ENCODE peak calls at places on chromosomes 13 and 19, in seven cellular contexts. L, M, E, G, W, Z and D are unnamed samples.

GRCh38 chr13:21219044-21219381 is 42.6 kb downstream of the MRPL57 start:
- DNase-seq in E (no peak), W (no peak), Z (no peak), M (no peak), L (no peak), G (no peak), D (no peak)

GRCh38 chr19:34555447-34555846 is 73.9 kb downstream of the WTIP start:
- DNase-seq in Z (no peak), E (peak), M (peak), L (peak), G (no peak), W (no peak), D (no peak)

GRCh38 chr13:108924154-108924940 is 294.9 kb downstream of the MYO16 start:
- DNase-seq in M (no peak), E (no peak), W (peak), G (no peak), Z (no peak), L (no peak), D (no peak)

GRCh38 chr13:107730835-107731234 is 484.5 kb downstream of the LIG4 start:
- DNase-seq in Z (no peak), E (no peak), M (no peak), L (no peak), G (no peak), W (peak), D (no peak)

GRCh38 chr19:17555929-17556813 is 722 bp downstream of the COLGALT1 start:
- DNase-seq in G (no peak), L (peak), E (no peak), W (peak), M (peak), Z (peak), D (peak)

GRCh38 chr19:45973564-45974338 is at the start of gene NOVA2:
- DNase-seq in G (peak), Z (peak), M (peak), E (no peak), W (peak), L (peak), D (peak)

GRCh38 chr19:17633700-17634099 is 54.5 kb downstream of the UNC13A start:
- DNase-seq in M (no peak), G (no peak), W (no peak), E (no peak), L (no peak), Z (no peak), D (no peak)

GRCh38 chr19:9039728-9040127 is 29.5 kb upstream of the MUC16 start:
- DNase-seq in E (no peak), M (no peak), Z (no peak), G (no peak), L (no peak), W (no peak), D (no peak)

GRCh38 chr19:16581971-16582343 is 9.7 kb upstream of the SLC35E1 start:
- DNase-seq in W (peak), E (no peak), M (no peak), Z (no peak), G (no peak), L (no peak), D (no peak)

GRCh38 chr19:43605875-43606568 is 5.9 kb upstream of the SRRM5 start:
- DNase-seq in G (no peak), Z (no peak), L (no peak), M (no peak), E (no peak), W (no peak), D (no peak)

GRCh38 chr13:100434010-100434763 is 154.4 kb downstream of the GGACT start:
- DNase-seq in M (no peak), Z (no peak), G (peak), W (peak), E (peak), L (peak), D (no peak)

GRCh38 chr13:78241278-78241919 is 322.8 kb upstream of the EDNRB start:
- DNase-seq in G (no peak), L (peak), M (peak), E (peak), W (peak), Z (peak), D (peak)

GRCh38 chr13:114061746-114062145 is 70.7 kb downstream of the RASA3 start:
- DNase-seq in W (no peak), G (no peak), L (no peak), E (no peak), M (no peak), Z (no peak), D (no peak)

GRCh38 chr19:35860818-35861639 is 4.3 kb downstream of the KIRREL2 start:
- DNase-seq in M (peak), W (no peak), L (no peak), Z (peak), E (peak), G (no peak), D (no peak)

GRCh38 chr19:50705422-50706019 is 14.1 kb downstream of the SHANK1 start:
- DNase-seq in Z (peak), E (peak), L (peak), M (peak), G (peak), W (peak), D (peak)

GRCh38 chr19:30593358-30593757 is 221.2 kb downstream of the ZNF536 start:
- DNase-seq in E (no peak), M (no peak), Z (peak), W (no peak), L (no peak), G (no peak), D (no peak)

GRCh38 chr19:38543807-38544568 is 73.8 kb downstream of the MAP4K1 start:
- DNase-seq in L (peak), Z (no peak), W (peak), E (peak), G (peak), M (peak), D (peak)

GRCh38 chr13:108176685-108177274 is 38.6 kb downstream of the LIG4 start:
- DNase-seq in L (peak), Z (peak), E (peak), M (peak), W (peak), G (no peak), D (peak)

GRCh38 chr13:73339086-73339485 is 280.3 kb downstream of the KLF5 start:
- DNase-seq in M (no peak), G (no peak), Z (no peak), W (no peak), E (no peak), L (no peak), D (no peak)

GRCh38 chr13:93248627-93249047 is 22.0 kb downstream of the GPC6 start:
- DNase-seq in L (peak), Z (no peak), M (peak), W (peak), E (peak), G (no peak), D (peak)

GRCh38 chr13:112688560-112689497 is 1.0 kb upstream of the ATP11A start:
- DNase-seq in E (peak), W (no peak), M (peak), G (no peak), L (no peak), Z (peak), D (no peak)

GRCh38 chr13:24323739-24324075 is 14.3 kb downstream of the C1QTNF9 start:
- DNase-seq in G (no peak), Z (no peak), W (no peak), E (no peak), M (no peak), L (no peak), D (no peak)

GRCh38 chr19:28635962-28636629 is 576.9 kb downstream of the UQCRFS1 start:
- DNase-seq in L (no peak), W (no peak), Z (no peak), G (no peak), M (no peak), E (no peak), D (no peak)

GRCh38 chr13:49292742-49293498 is 45.2 kb downstream of the CDADC1 start:
- DNase-seq in W (peak), Z (no peak), G (no peak), E (no peak), M (no peak), L (no peak), D (peak)

GRCh38 chr13:35501721-35502235 is 25.3 kb upstream of the MAB21L1 start:
- DNase-seq in W (no peak), Z (no peak), G (no peak), E (no peak), M (no peak), L (no peak), D (no peak)

GRCh38 chr13:43963726-43964125 is 84.0 kb downstream of the LACC1 start:
- DNase-seq in E (no peak), W (no peak), L (peak), M (no peak), G (no peak), Z (no peak), D (no peak)

GRCh38 chr13:24997367-24997967 is 98.5 kb upstream of the PABPC3 start:
- DNase-seq in L (peak), Z (no peak), W (peak), E (peak), G (no peak), M (no peak), D (peak)

GRCh38 chr19:39263912-39264305 is 4.3 kb upstream of the IFNL2 start:
- DNase-seq in Z (peak), E (no peak), M (peak), L (no peak), G (no peak), W (no peak), D (no peak)

GRCh38 chr19:10112895-10113591 is 1.6 kb downstream of the P2RY11 start:
- DNase-seq in G (no peak), M (peak), Z (peak), W (no peak), E (peak), L (peak), D (peak)

GRCh38 chr19:37997911-37998344 is 90.9 kb downstream of the SIPA1L3 start:
- DNase-seq in L (peak), Z (no peak), W (peak), E (no peak), M (no peak), G (no peak), D (no peak)

GRCh38 chr13:76993021-76993420 is 1.1 kb downstream of the CLN5 start:
- DNase-seq in G (no peak), E (no peak), M (no peak), Z (no peak), L (no peak), W (peak), D (no peak)

GRCh38 chr19:24065243-24065642 is 21.7 kb upstream of the ZNF254 start:
- DNase-seq in L (no peak), W (no peak), G (no peak), Z (no peak), M (no peak), E (no peak), D (no peak)

GRCh38 chr13:60572855-60573254 is 175.8 kb downstream of the TDRD3 start:
- DNase-seq in E (no peak), M (no peak), L (no peak), G (no peak), W (no peak), Z (no peak), D (no peak)

GRCh38 chr13:24251525-24251924 is 57.9 kb upstream of the C1QTNF9 start:
- DNase-seq in M (no peak), W (no peak), G (no peak), E (no peak), L (no peak), Z (no peak), D (no peak)

GRCh38 chr13:32009362-32009761 is 22.2 kb upstream of the FRY start:
- DNase-seq in Z (no peak), L (no peak), M (no peak), E (peak), W (no peak), G (no peak), D (no peak)

GRCh38 chr13:23866420-23867026 is 22.7 kb downstream of the MIPEP start:
- DNase-seq in L (peak), W (peak), M (no peak), G (no peak), E (no peak), Z (no peak), D (no peak)

GRCh38 chr13:25732146-25732865 is 319.5 kb downstream of the SHISA2 start:
- DNase-seq in E (no peak), W (peak), L (no peak), M (no peak), Z (no peak), G (no peak), D (no peak)

GRCh38 chr19:47239610-47240296 is 8.8 kb upstream of the BBC3 start:
- DNase-seq in W (peak), G (no peak), Z (peak), E (no peak), M (peak), L (no peak), D (peak)
- TF ChIP-seq USF2 in W (no peak), G (no peak), Z (no peak), E (no peak), M (peak), L (no peak), D (no peak)

GRCh38 chr19:3270908-3271307 is 46.4 kb downstream of the CELF5 start:
- DNase-seq in W (peak), M (peak), L (peak), E (peak), G (no peak), Z (no peak), D (peak)
- TF ChIP-seq USF2 in W (no peak), M (no peak), L (no peak), E (no peak), G (no peak), Z (no peak), D (no peak)

DNA sequence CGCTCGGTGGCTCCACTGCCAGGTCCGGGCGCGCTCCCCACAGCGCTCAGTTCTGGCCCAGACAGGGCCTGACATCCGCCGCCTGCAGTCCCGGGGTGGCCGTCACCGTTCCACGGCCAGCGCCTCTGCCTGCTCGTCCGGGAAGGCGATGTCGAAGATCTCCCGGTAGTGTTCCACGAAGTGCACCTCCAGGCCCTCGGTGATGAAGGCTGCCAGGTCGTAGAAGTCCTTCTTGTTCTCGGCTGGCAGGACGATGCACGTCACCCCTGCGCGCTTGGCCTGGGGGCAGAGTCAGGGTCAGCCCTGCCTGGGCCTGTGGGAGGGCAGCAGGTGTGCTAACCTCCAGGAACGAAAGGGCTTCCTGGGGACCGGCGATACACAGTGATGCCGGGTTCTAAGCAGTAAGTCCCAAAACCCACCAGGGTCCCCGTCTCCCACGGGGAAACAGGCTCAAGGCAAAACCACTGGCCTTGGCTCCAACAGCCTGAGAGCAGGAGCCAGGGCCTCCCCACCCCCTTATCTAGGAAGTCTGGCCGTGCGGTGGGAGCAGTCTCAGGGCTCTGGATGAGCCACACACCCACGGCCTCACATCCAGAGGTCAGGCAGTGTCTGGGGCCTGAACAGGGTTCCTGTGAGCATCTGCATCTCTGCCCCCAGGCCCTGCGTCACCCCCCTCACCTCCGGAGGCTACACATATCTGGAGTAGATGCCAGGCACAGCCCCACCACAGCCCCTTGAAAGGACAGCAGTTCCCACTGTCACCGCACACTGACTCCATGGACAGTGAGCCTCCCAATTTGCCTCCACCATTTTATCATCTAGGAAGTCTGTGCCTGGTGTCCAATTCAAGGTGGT is 2.1 kb downstream of the RPL36 start:
- DNase-seq in M (no peak), W (peak), L (no peak), Z (no peak), E (no peak), G (no peak), D (peak)
- TF ChIP-seq USF2 in M (no peak), W (no peak), L (no peak), Z (no peak), E (no peak), G (no peak), D (no peak)

DNA sequence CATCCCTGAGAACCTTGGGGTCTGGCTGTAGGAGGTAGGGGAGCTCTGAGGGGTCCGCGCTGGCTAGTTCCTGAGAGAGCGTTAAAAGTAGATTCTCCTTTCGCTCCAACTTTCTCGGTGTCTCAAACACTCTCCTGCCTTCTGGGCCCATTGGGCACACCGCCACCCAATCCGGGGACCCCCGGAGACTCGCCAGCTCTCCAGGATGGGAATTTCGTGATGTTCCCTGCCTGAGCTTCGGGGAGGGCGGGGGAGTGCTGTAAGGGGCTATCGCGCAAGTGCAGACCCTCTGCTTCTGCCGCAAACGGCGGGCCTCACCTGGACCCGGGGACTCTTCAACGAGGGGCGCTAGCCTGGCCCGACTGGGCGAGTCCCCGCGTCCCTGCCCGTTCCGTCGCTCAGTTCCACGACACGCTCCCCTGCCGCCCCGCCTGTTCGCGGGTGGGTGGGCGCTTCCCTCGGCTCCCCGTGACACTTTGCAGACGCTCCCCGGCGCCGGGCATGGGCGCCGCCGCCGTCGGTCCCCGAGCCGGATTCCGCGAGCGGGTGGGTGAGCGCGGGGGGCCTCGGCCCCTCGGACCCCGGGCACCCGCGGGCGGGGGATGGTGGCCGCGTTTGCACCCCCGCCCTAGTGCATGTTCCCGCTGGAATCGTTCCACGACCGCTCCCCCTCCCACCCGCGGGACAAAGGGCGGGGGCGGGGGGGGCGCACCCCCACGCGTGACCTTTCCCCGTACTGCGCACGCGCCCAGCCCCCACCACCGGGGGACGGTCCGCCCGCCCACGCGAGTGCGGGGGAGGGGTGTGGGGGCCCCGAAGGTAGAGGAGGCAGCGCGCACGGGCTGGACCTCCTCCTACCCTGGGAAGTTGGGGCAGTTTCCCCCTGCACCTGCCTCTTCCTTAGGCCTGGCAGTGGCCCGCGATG is at the start of gene CCDC106:
- DNase-seq in Z (peak), G (no peak), M (peak), W (peak), L (peak), E (peak), D (peak)
- TF ChIP-seq USF2 in Z (no peak), G (no peak), M (no peak), W (no peak), L (no peak), E (no peak), D (no peak)

DNA sequence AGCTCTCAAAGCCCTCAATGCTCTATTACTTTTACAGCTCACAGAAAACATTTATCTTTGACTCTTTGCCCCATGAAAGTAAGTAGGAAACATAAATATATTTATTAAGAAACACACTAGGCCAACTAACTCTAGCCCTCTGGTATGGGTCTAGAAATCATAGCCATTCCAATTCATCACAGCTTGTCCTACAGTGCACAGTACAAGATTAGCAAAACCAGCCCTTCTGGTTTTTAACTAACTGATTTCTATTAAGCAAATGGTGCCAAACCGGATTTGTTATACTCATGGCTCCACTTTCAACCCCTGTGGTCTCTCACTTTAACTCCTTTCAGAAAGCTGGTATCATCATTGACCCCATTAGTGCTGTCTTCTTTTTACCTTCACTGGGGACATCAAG is 5.6 kb upstream of the LRRC63 start:
- DNase-seq in M (no peak), Z (no peak), L (no peak), E (no peak), G (no peak), W (no peak), D (no peak)
- TF ChIP-seq USF2 in M (no peak), Z (no peak), L (no peak), E (no peak), G (no peak), W (no peak), D (no peak)